ENCODE peak calls at places on chromosomes 5 and 9, in seven cellular contexts. One of them, this sample, is unnamed.

GRCh38 chr9:89999176-89999533 is 394.3 kb downstream of the GADD45G start:
- DNase-seq in ovary: no peak
- DNase-seq in upper lobe of left lung: peak; percentile 68
- DNase-seq in A549: no peak
- DNase-seq in tibial nerve: no peak
- DNase-seq in sigmoid colon: no peak
- DNase-seq in transverse colon: peak; percentile 76
- DNase-seq in this sample: peak; percentile 89

GRCh38 chr9:90616806-90617205 is 25.8 kb downstream of the DIRAS2 start:
- DNase-seq in sigmoid colon: no peak
- DNase-seq in A549: no peak
- DNase-seq in upper lobe of left lung: no peak
- DNase-seq in ovary: no peak
- DNase-seq in transverse colon: no peak
- DNase-seq in tibial nerve: no peak
- DNase-seq in this sample: no peak

GRCh38 chr9:101047848-101048402 is 19.4 kb downstream of the PLPPR1 start:
- DNase-seq in upper lobe of left lung: no peak
- DNase-seq in ovary: no peak
- DNase-seq in sigmoid colon: no peak
- DNase-seq in tibial nerve: no peak
- DNase-seq in A549: no peak
- DNase-seq in transverse colon: no peak
- DNase-seq in this sample: no peak

GRCh38 chr9:126638571-126639132 is 24.9 kb downstream of the LMX1B start:
- DNase-seq in A549: no peak
- DNase-seq in ovary: no peak
- DNase-seq in upper lobe of left lung: peak; percentile 85
- DNase-seq in transverse colon: no peak
- DNase-seq in tibial nerve: no peak
- DNase-seq in sigmoid colon: no peak
- DNase-seq in this sample: no peak

GRCh38 chr9:134198771-134199170 is 34.4 kb upstream of the RNU6ATAC start:
- DNase-seq in upper lobe of left lung: no peak
- DNase-seq in A549: no peak
- DNase-seq in ovary: no peak
- DNase-seq in tibial nerve: no peak
- DNase-seq in transverse colon: no peak
- DNase-seq in sigmoid colon: no peak
- DNase-seq in this sample: no peak

GRCh38 chr5:79136618-79137017 is 25.0 kb downstream of the BHMT start:
- DNase-seq in upper lobe of left lung: no peak
- DNase-seq in tibial nerve: no peak
- DNase-seq in ovary: no peak
- DNase-seq in A549: no peak
- DNase-seq in sigmoid colon: no peak
- DNase-seq in transverse colon: no peak
- DNase-seq in this sample: no peak

GRCh38 chr5:151632941-151633340 is 41.8 kb upstream of the FAT2 start:
- DNase-seq in sigmoid colon: no peak
- DNase-seq in transverse colon: no peak
- DNase-seq in A549: no peak
- DNase-seq in upper lobe of left lung: no peak
- DNase-seq in tibial nerve: no peak
- DNase-seq in ovary: no peak
- DNase-seq in this sample: no peak

GRCh38 chr5:93791520-93791972 is 50.1 kb upstream of the POU5F2 start:
- DNase-seq in sigmoid colon: no peak
- DNase-seq in A549: peak; percentile 19
- DNase-seq in transverse colon: no peak
- DNase-seq in upper lobe of left lung: no peak
- DNase-seq in tibial nerve: no peak
- DNase-seq in ovary: no peak
- DNase-seq in this sample: no peak

GRCh38 chr5:55096186-55096585 is 6.3 kb upstream of the GZMA start:
- DNase-seq in transverse colon: no peak
- DNase-seq in A549: no peak
- DNase-seq in sigmoid colon: no peak
- DNase-seq in ovary: no peak
- DNase-seq in upper lobe of left lung: no peak
- DNase-seq in tibial nerve: no peak
- DNase-seq in this sample: no peak

GRCh38 chr9:27109621-27110020 is 596 bp downstream of the TEK start:
- DNase-seq in A549: no peak
- DNase-seq in upper lobe of left lung: no peak
- DNase-seq in ovary: no peak
- DNase-seq in transverse colon: no peak
- DNase-seq in sigmoid colon: no peak
- DNase-seq in tibial nerve: no peak
- DNase-seq in this sample: no peak

GRCh38 chr9:27107241-27107640 is 1.8 kb upstream of the TEK start:
- DNase-seq in upper lobe of left lung: no peak
- DNase-seq in ovary: no peak
- DNase-seq in transverse colon: no peak
- DNase-seq in A549: no peak
- DNase-seq in tibial nerve: no peak
- DNase-seq in sigmoid colon: no peak
- DNase-seq in this sample: no peak

GRCh38 chr9:27110181-27110580 is 1.2 kb downstream of the TEK start:
- DNase-seq in A549: no peak
- DNase-seq in transverse colon: no peak
- DNase-seq in upper lobe of left lung: no peak
- DNase-seq in ovary: no peak
- DNase-seq in tibial nerve: no peak
- DNase-seq in sigmoid colon: no peak
- DNase-seq in this sample: no peak

GRCh38 chr9:27112235-27112634 is 3.2 kb downstream of the TEK start:
- DNase-seq in upper lobe of left lung: no peak
- DNase-seq in ovary: no peak
- DNase-seq in transverse colon: no peak
- DNase-seq in sigmoid colon: no peak
- DNase-seq in A549: no peak
- DNase-seq in tibial nerve: no peak
- DNase-seq in this sample: no peak

GRCh38 chr9:27108981-27109541 is at the start of gene TEK:
- DNase-seq in sigmoid colon: no peak
- DNase-seq in A549: no peak
- DNase-seq in upper lobe of left lung: no peak
- DNase-seq in ovary: no peak
- DNase-seq in tibial nerve: no peak
- DNase-seq in transverse colon: no peak
- DNase-seq in this sample: no peak
- H3K27ac ChIP-seq in sigmoid colon: no peak within 1 kb of the TSS
- H3K27ac ChIP-seq in A549: no peak within 1 kb of the TSS
- H3K27ac ChIP-seq in upper lobe of left lung: peak within 1 kb of the TSS; percentile 80
- H3K27ac ChIP-seq in ovary: no peak within 1 kb of the TSS
- H3K27ac ChIP-seq in tibial nerve: no peak within 1 kb of the TSS
- H3K27ac ChIP-seq in transverse colon: peak within 1 kb of the TSS; percentile 39
- H3K27ac ChIP-seq in this sample: peak within 1 kb of the TSS; percentile 29

GRCh38 chr9:6757132-6757987 is at the start of gene KDM4C:
- DNase-seq in upper lobe of left lung: peak; percentile 100
- DNase-seq in A549: peak; percentile 96
- DNase-seq in tibial nerve: peak; percentile 80
- DNase-seq in transverse colon: peak; percentile 95
- DNase-seq in sigmoid colon: peak; percentile 98
- DNase-seq in ovary: peak; percentile 97
- DNase-seq in this sample: peak; percentile 97
- TF ChIP-seq EP300 in upper lobe of left lung: no peak
- TF ChIP-seq EP300 in A549: no peak
- TF ChIP-seq EP300 in tibial nerve: peak; percentile 97
- TF ChIP-seq EP300 in transverse colon: peak; percentile 34
- TF ChIP-seq EP300 in sigmoid colon: peak; percentile 36
- TF ChIP-seq EP300 in ovary: peak; percentile 72
- TF ChIP-seq EP300 in this sample: no peak

DNA sequence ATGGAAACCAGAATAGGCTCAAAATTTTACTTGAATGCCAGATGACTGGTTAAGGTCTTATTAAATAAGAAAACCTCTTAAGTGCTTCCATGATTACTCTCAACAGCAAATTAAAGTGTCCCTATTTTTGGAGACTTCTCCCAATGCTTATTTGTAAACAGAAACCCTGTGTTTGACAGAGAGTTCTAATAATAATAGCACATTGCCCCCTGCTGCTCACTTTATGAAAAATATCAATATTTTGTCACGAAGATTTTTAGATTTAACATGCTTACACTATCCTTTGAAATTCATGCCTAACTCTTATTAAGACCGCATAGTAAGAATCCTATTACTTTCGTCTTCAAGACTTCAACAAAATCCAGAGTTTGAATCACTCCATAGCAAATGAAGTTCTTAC is 75.4 kb upstream of the PRRC1 start:
- DNase-seq in A549: peak; percentile 13
- DNase-seq in transverse colon: no peak
- DNase-seq in ovary: no peak
- DNase-seq in sigmoid colon: no peak
- DNase-seq in tibial nerve: no peak
- DNase-seq in upper lobe of left lung: no peak
- DNase-seq in this sample: no peak
- TF ChIP-seq CTCF in A549: peak; percentile 49
- TF ChIP-seq CTCF in transverse colon: no peak
- TF ChIP-seq CTCF in ovary: no peak
- TF ChIP-seq CTCF in sigmoid colon: no peak
- TF ChIP-seq CTCF in tibial nerve: peak; percentile 48
- TF ChIP-seq CTCF in upper lobe of left lung: no peak
- TF ChIP-seq CTCF in this sample: no peak

GRCh38 chr9:132547052-132547431 is 35.4 kb upstream of the BARHL1 start:
- DNase-seq in ovary: no peak
- DNase-seq in tibial nerve: no peak
- DNase-seq in A549: no peak
- DNase-seq in upper lobe of left lung: no peak
- DNase-seq in sigmoid colon: no peak
- DNase-seq in transverse colon: no peak
- DNase-seq in this sample: no peak

GRCh38 chr9:132547976-132548730 is 34.3 kb upstream of the BARHL1 start:
- DNase-seq in A549: no peak
- DNase-seq in tibial nerve: no peak
- DNase-seq in transverse colon: no peak
- DNase-seq in ovary: no peak
- DNase-seq in upper lobe of left lung: no peak
- DNase-seq in sigmoid colon: no peak
- DNase-seq in this sample: no peak

GRCh38 chr9:132545578-132545977 is 36.8 kb upstream of the BARHL1 start:
- DNase-seq in A549: no peak
- DNase-seq in tibial nerve: no peak
- DNase-seq in ovary: no peak
- DNase-seq in transverse colon: no peak
- DNase-seq in sigmoid colon: no peak
- DNase-seq in upper lobe of left lung: no peak
- DNase-seq in this sample: no peak

GRCh38 chr9:132547436-132547835 is 35.0 kb upstream of the BARHL1 start:
- DNase-seq in sigmoid colon: no peak
- DNase-seq in transverse colon: no peak
- DNase-seq in upper lobe of left lung: no peak
- DNase-seq in ovary: no peak
- DNase-seq in A549: no peak
- DNase-seq in tibial nerve: no peak
- DNase-seq in this sample: no peak

GRCh38 chr9:132546148-132547051 is 36.0 kb upstream of the BARHL1 start:
- DNase-seq in transverse colon: no peak
- DNase-seq in sigmoid colon: peak; percentile 74
- DNase-seq in A549: no peak
- DNase-seq in ovary: peak; percentile 51
- DNase-seq in tibial nerve: no peak
- DNase-seq in upper lobe of left lung: no peak
- DNase-seq in this sample: no peak
- H3K27ac ChIP-seq in transverse colon: no peak overlapping the region
- H3K27ac ChIP-seq in sigmoid colon: no peak overlapping the region
- H3K27ac ChIP-seq in A549: no peak overlapping the region
- H3K27ac ChIP-seq in ovary: no peak overlapping the region
- H3K27ac ChIP-seq in tibial nerve: no peak overlapping the region
- H3K27ac ChIP-seq in upper lobe of left lung: no peak overlapping the region
- H3K27ac ChIP-seq in this sample: no peak overlapping the region

GRCh38 chr9:98851730-98852462 is 44.4 kb downstream of the GALNT12 start:
- DNase-seq in ovary: no peak
- DNase-seq in sigmoid colon: no peak
- DNase-seq in A549: no peak
- DNase-seq in upper lobe of left lung: no peak
- DNase-seq in tibial nerve: no peak
- DNase-seq in transverse colon: no peak
- DNase-seq in this sample: no peak
- TF ChIP-seq EP300 in ovary: no peak
- TF ChIP-seq EP300 in sigmoid colon: no peak
- TF ChIP-seq EP300 in A549: no peak
- TF ChIP-seq EP300 in upper lobe of left lung: no peak
- TF ChIP-seq EP300 in tibial nerve: no peak
- TF ChIP-seq EP300 in transverse colon: no peak
- TF ChIP-seq EP300 in this sample: no peak

GRCh38 chr9:95494416-95495371 is 22.1 kb downstream of the PTCH1 start:
- DNase-seq in sigmoid colon: peak; percentile 81
- DNase-seq in ovary: no peak
- DNase-seq in A549: no peak
- DNase-seq in tibial nerve: no peak
- DNase-seq in upper lobe of left lung: peak; percentile 86
- DNase-seq in transverse colon: peak; percentile 82
- DNase-seq in this sample: peak; percentile 58
- TF ChIP-seq CTCF in sigmoid colon: no peak
- TF ChIP-seq CTCF in ovary: no peak
- TF ChIP-seq CTCF in A549: no peak
- TF ChIP-seq CTCF in tibial nerve: no peak
- TF ChIP-seq CTCF in upper lobe of left lung: no peak
- TF ChIP-seq CTCF in transverse colon: no peak
- TF ChIP-seq CTCF in this sample: no peak

GRCh38 chr5:56749842-56750241 is 65.5 kb upstream of the MAP3K1 start:
- DNase-seq in sigmoid colon: no peak
- DNase-seq in tibial nerve: no peak
- DNase-seq in upper lobe of left lung: no peak
- DNase-seq in A549: no peak
- DNase-seq in ovary: no peak
- DNase-seq in transverse colon: no peak
- DNase-seq in this sample: no peak
- H3K27ac ChIP-seq in sigmoid colon: no peak overlapping the region
- H3K27ac ChIP-seq in tibial nerve: no peak overlapping the region
- H3K27ac ChIP-seq in upper lobe of left lung: no peak overlapping the region
- H3K27ac ChIP-seq in A549: no peak overlapping the region
- H3K27ac ChIP-seq in ovary: no peak overlapping the region
- H3K27ac ChIP-seq in transverse colon: no peak overlapping the region
- H3K27ac ChIP-seq in this sample: no peak overlapping the region